ENCODE peak calls at places on chromosomes 16 and 17, in ten cellular contexts. F is HCT116; K is uterus; G is coronary artery; C is endothelial cell; Q is A549; A is LNCaP clone FGC; L is CD4-positive, alpha-beta T cell; M is GM12865; O is neural progenitor cell. Z is an unnamed sample.

GRCh38 chr16:12526521-12526920 is 277.2 kb downstream of the CPPED1 start:
- DNase-seq in C (no peak), G (no peak), K (no peak), Q (no peak), O (no peak), F (no peak), L (no peak), A (no peak), M (no peak), Z (peak)

GRCh38 chr17:71936977-71937376 is 183.8 kb upstream of the SOX9 start:
- DNase-seq in C (no peak), F (peak), M (no peak), O (no peak), K (no peak), L (no peak), G (no peak), A (no peak), Q (no peak), Z (no peak)

GRCh38 chr16:21952040-21952792 is 945 bp upstream of the UQCRC2 start:
- DNase-seq in O (peak), C (peak), F (peak), K (peak), M (peak), A (peak), G (peak), Q (peak), L (peak), Z (peak)

GRCh38 chr16:86410076-86410475 is 100.3 kb upstream of the FOXF1 start:
- DNase-seq in K (no peak), Q (no peak), M (no peak), F (no peak), A (no peak), G (no peak), O (no peak), L (no peak), C (no peak), Z (no peak)

GRCh38 chr17:34658796-34659195 is 79.4 kb downstream of the TMEM132E start:
- DNase-seq in F (no peak), G (no peak), K (no peak), O (no peak), Q (no peak), A (no peak), C (no peak), M (no peak), L (no peak), Z (no peak)

GRCh38 chr17:35521150-35521549 is 16.3 kb downstream of the SLFN12L start:
- DNase-seq in F (no peak), M (no peak), L (no peak), A (no peak), K (no peak), Q (no peak), C (no peak), O (no peak), G (no peak), Z (no peak)

GRCh38 chr17:8707591-8708453 is 36.8 kb downstream of the CCDC42 start:
- DNase-seq in F (no peak), Q (no peak), O (no peak), A (no peak), C (no peak), K (peak), M (no peak), L (no peak), G (peak), Z (no peak)

GRCh38 chr17:28570716-28571254 is 539 bp downstream of the PIGS start:
- DNase-seq in C (no peak), G (no peak), K (no peak), O (peak), A (no peak), L (peak), F (no peak), Q (peak), M (peak), Z (peak)

GRCh38 chr17:77516902-77517301 is 376.1 kb downstream of the SEC14L1 start:
- DNase-seq in F (no peak), L (no peak), G (peak), O (no peak), K (no peak), M (no peak), A (no peak), C (no peak), Q (no peak), Z (no peak)

GRCh38 chr16:2705351-2705750 is 14.7 kb downstream of the PRSS27 start:
- DNase-seq in F (no peak), K (no peak), O (no peak), A (no peak), C (no peak), L (no peak), M (no peak), Q (no peak), G (no peak), Z (no peak)

GRCh38 chr16:87240211-87241134 is 76.7 kb downstream of the C16orf95 start:
- DNase-seq in A (peak), O (no peak), C (no peak), G (no peak), Q (no peak), L (no peak), F (no peak), K (no peak), M (no peak), Z (no peak)

GRCh38 chr16:86067516-86067915 is 168.6 kb downstream of the IRF8 start:
- DNase-seq in Q (no peak), C (no peak), F (no peak), O (no peak), M (no peak), K (no peak), G (no peak), L (no peak), A (no peak), Z (no peak)

GRCh38 chr16:8310356-8310755 is 280.0 kb downstream of the TMEM114 start:
- DNase-seq in Q (no peak), F (no peak), G (no peak), O (no peak), K (no peak), M (no peak), A (no peak), C (no peak), L (no peak), Z (no peak)

GRCh38 chr16:81997738-81998137 is 13.5 kb downstream of the SDR42E1 start:
- DNase-seq in M (no peak), C (no peak), F (no peak), G (no peak), L (no peak), A (no peak), Q (peak), K (no peak), O (no peak), Z (no peak)

GRCh38 chr16:62034236-62035114 is 1.8 kb downstream of the CDH8 start:
- DNase-seq in G (no peak), F (no peak), K (no peak), M (no peak), O (peak), Q (no peak), L (no peak), C (peak), A (no peak), Z (no peak)

GRCh38 chr16:8957509-8958157 is 6.1 kb downstream of the USP7 start:
- DNase-seq in K (no peak), G (no peak), M (no peak), A (no peak), F (no peak), C (no peak), L (no peak), Q (no peak), O (no peak), Z (no peak)

GRCh38 chr16:20906225-20906870 is 5.8 kb downstream of the LYRM1 start:
- DNase-seq in Q (no peak), O (no peak), F (no peak), M (no peak), G (no peak), L (no peak), K (peak), C (no peak), A (no peak), Z (no peak)

GRCh38 chr17:79452706-79453105 is 158.1 kb downstream of the RBFOX3 start:
- DNase-seq in C (no peak), A (no peak), F (no peak), G (no peak), K (no peak), O (no peak), L (no peak), Q (no peak), M (no peak), Z (no peak)

GRCh38 chr16:24208710-24209109 is 47.4 kb upstream of the CACNG3 start:
- DNase-seq in C (no peak), F (no peak), L (no peak), A (no peak), K (no peak), G (no peak), O (peak), M (no peak), Q (no peak), Z (peak)

GRCh38 chr17:63537991-63538692 is 12.1 kb upstream of the DCAF7 start:
- DNase-seq in L (no peak), Q (no peak), K (no peak), M (no peak), F (no peak), G (no peak), C (no peak), A (no peak), O (peak), Z (peak)

DNA sequence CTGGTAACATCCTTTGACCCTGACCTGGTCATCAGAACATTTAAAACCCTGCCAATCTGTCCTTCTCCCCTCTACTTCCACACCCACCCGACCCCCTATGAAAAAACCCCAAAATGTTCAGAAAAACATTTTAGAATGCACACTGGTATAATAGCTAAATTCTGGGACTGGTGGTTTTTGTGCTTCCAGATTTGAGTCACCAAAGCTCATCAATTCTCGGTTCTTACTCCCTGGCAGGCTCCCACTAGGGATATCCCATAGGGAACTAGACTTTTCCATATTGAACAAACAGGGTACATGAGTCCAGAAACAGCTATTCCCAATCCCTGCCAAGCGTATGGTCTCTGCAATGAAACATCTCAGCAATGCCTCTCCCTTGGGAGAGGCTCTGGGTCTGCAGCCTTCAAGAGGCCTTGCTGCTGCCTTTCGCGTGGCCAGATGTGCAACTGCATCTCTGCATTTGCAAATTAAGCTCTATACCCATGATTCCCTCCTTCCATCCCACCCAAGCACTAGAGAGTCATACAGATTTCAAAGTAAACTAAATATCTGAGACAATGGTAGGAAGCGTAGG is 67.7 kb downstream of the SMG6 start:
- DNase-seq in F (no peak), K (no peak), Q (no peak), C (no peak), O (no peak), G (no peak), A (no peak), L (no peak), M (no peak), Z (no peak)
- TF ChIP-seq CTCF in F (no peak), K (no peak), Q (no peak), C (no peak), O (no peak), G (no peak), A (no peak), L (no peak), M (no peak), Z (no peak)

GRCh38 chr17:5032865-5033264 is 2.4 kb downstream of the SLC52A1 start:
- DNase-seq in F (no peak), K (no peak), A (no peak), L (no peak), M (no peak), C (no peak), G (no peak), O (no peak), Q (no peak), Z (no peak)

GRCh38 chr17:5034651-5035050 is 575 bp downstream of the SLC52A1 start:
- DNase-seq in C (no peak), L (no peak), F (no peak), A (no peak), O (no peak), Q (no peak), G (no peak), K (no peak), M (no peak), Z (no peak)

GRCh38 chr17:5034063-5034462 is 1.2 kb downstream of the SLC52A1 start:
- DNase-seq in F (no peak), G (no peak), M (no peak), K (no peak), O (no peak), Q (no peak), L (no peak), C (no peak), A (no peak), Z (no peak)

GRCh38 chr17:5035356-5035755 is at the start of gene SLC52A1:
- DNase-seq in Q (peak), M (no peak), O (peak), F (no peak), C (no peak), G (no peak), L (no peak), K (no peak), A (no peak), Z (no peak)

DNA sequence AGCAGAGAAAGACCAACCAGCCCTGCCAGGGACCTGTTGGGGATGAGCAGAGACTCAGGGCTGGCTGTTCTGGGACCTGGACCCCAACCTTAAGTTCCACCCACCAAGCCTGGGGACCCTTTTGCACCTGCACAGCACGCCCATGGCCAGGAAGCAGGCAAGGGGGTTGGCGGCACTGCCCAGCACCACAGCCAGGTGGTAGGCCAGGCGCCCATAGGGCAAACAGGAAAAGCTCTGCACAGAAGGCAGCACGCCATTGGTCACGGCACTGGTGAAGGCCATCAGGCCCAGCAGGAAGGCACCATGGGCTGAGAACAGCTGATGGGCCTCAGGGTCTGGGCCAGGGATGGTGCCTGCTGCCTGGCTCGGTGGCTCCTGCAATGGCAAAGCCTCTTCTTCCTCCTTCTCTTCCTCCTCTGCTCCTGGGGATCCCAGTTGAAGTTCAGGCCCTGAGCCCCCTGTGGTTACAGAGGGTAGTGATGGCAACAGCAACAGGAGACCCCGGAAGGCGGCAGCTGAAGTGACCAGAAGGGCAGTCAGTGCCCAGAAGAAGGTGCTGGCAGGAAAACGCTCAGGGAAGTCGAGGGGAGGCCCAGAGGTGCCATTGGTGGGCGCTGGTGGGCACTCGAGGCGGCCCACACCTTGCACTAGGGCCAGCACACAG is 1.7 kb downstream of the SLC52A1 start:
- DNase-seq in G (no peak), C (no peak), O (no peak), L (no peak), Q (no peak), M (no peak), A (no peak), F (no peak), K (no peak), Z (no peak)
- TF ChIP-seq CTCF in G (no peak), C (no peak), O (no peak), L (no peak), Q (no peak), M (no peak), A (no peak), F (no peak), K (no peak), Z (no peak)

DNA sequence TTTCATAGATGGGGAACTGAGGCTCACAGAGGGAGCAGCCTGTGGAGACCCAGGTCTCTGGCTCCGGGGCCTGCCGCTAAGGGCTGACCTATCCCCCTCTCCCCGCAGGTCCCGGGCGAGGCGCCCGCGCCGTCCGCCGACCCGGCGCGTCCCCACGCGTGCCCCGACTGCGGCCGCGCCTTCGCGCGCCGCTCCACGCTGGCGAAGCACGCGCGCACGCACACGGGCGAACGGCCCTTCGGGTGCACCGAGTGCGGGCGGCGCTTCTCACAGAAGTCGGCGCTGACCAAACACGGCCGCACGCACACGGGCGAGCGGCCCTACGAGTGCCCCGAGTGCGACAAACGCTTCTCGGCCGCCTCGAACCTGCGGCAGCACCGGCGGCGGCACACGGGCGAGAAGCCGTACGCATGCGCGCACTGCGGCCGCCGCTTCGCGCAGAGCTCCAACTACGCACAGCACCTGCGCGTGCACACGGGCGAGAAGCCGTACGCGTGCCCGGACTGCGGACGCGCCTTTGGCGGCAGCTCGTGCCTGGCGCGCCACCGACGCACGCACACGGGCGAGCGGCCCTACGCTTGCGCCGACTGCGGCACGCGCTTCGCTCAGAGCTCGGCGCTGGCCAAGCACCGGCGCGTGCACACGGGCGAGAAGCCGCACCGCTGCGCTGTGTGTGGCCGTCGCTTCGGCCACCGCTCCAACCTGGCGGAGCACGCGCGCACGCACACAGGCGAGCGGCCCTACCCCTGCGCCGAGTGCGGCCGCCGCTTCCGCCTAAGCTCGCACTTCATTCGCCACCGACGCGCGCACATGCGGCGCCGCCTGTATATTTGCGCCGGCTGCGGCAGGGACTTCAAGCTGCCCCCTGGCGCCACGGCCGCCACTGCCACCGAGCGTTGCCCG is 10.3 kb downstream of the ZNF771 start:
- DNase-seq in K (peak), Q (peak), L (peak), O (peak), A (peak), F (peak), C (peak), M (peak), G (no peak), Z (peak)
- TF ChIP-seq CTCF in K (no peak), Q (peak), L (no peak), O (peak), A (peak), F (peak), C (no peak), M (no peak), G (no peak), Z (no peak)

GRCh38 chr17:32912218-32912897 is 15.6 kb upstream of the TMEM98 start:
- DNase-seq in C (no peak), O (peak), G (no peak), L (no peak), Q (no peak), K (peak), A (peak), F (no peak), M (no peak), Z (no peak)
- TF ChIP-seq CTCF in C (no peak), O (no peak), G (no peak), L (no peak), Q (no peak), K (peak), A (peak), F (no peak), M (no peak), Z (no peak)

DNA sequence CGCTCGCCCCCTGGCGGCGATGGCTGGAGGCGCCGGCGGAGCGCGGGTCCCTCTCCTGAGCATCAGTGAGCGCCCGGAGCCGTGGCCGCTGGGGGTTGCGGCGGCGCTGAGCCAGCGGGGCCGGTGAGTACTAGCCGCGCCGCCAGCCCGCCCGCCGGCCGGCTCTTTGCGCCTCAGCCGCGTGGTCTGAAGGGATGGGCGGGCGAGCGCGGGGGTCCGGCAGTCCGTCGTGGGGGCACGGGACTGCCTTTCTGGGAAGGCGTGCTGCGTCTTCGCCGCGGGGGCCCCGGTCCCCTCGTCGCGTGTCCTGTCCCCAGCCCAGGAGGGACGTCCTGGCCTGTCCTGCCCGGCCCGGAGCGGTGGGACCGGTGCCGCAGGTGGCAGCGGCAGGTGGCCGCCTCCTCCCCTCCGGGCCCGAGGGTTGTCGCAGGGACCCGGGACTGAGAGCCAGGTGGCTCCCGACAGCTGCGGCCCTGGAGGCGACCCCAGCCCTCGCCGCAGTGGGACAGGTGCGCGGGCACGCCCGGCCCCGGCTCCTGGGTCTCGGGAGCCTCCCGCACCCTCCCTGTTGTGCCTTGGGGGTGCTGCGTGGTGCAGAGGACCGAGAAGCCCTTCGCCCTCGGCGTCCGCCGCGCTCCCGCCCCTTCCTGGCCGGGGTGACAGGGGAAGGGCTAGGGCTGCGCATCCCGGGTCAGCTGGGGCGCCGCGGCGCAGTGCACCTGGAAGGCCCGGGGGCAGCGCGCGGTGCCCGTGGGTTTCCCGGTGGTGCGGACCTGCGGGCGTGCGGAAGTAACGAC is at the start of gene SPECC1:
- DNase-seq in L (peak), C (peak), M (peak), Q (peak), F (peak), G (peak), K (peak), O (peak), A (no peak), Z (peak)
- TF ChIP-seq CTCF in L (peak), C (peak), M (peak), Q (peak), F (peak), G (peak), K (no peak), O (peak), A (peak), Z (peak)

DNA sequence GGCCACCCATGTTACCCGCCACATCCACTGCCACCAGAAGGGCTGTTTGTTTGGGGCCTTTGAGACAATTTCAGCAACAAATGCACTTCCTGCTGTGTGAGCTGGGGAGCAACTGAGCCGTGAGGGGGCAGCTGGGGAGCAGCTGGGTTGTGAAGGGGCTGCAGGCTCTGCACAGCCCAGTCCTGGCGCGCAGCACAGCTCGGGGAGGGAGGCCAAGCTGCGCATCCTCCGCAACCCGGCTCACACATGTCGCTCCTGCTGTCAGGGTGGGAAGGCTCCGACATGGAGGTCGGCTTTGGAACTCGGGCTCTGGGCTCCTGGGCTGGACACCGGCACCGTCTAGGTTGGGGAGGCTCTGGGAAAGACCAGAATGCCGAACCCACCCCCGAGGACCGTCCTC is 53.6 kb downstream of the CBFA2T3 start:
- DNase-seq in F (no peak), Q (no peak), A (no peak), M (no peak), K (no peak), O (no peak), C (no peak), G (no peak), L (no peak), Z (peak)
- TF ChIP-seq CTCF in F (no peak), Q (no peak), A (no peak), M (no peak), K (no peak), O (no peak), C (no peak), G (no peak), L (no peak), Z (no peak)

DNA sequence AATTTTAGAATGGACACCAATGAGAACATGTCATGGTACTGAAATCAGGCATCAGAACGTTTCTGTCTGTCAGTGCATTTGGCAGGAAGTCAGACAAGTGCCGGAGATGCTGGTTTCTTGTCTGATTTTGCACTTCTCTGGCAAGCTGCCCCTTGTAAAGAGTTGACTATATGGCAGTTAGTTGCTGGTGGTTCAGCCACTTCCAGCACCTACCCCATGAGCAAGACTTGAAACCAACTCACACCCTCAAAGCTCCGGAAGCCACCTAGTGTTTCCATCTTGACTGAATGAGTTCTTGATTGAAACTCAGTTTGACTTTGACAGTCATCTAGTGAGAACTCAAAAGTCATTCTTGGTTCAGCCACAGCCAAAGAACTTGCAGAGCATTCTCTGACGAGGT is 225.1 kb downstream of the SPECC1 start:
- DNase-seq in C (no peak), M (peak), L (peak), F (no peak), K (no peak), Q (no peak), A (no peak), O (no peak), G (no peak), Z (no peak)
- TF ChIP-seq CTCF in C (no peak), M (no peak), L (no peak), F (no peak), K (no peak), Q (no peak), A (no peak), O (no peak), G (no peak), Z (no peak)